ENCODE peak calls at places on chromosome 2, in seven cellular contexts. B, K, J, M, T, L and N are unnamed samples.
A peak's percentile ranks its signal among the peaks of the same experiment; 100 is the strongest.

GRCh38 chr2:168457177-168457905 is 1.3 kb downstream of the CERS6 start:
- DNase-seq in B (no peak), K (no peak), J (no peak), M (no peak), T (no peak), L (no peak), N (no peak)

GRCh38 chr2:98484121-98484557 is 39.5 kb downstream of the INPP4A start:
- DNase-seq in B (no peak), K (peak; percentile 77), J (no peak), M (no peak), T (no peak), L (no peak), N (no peak)

GRCh38 chr2:150681120-150681796 is 193.8 kb upstream of the RND3 start:
- DNase-seq in B (no peak), K (no peak), J (no peak), M (no peak), T (peak; percentile 88), L (no peak), N (no peak)

GRCh38 chr2:46716806-46717732 is 198.5 kb downstream of the MCFD2 start:
- DNase-seq in B (no peak), K (no peak), J (peak; percentile 47), M (no peak), T (no peak), L (no peak), N (no peak)

GRCh38 chr2:100786297-100786658 is 33.7 kb upstream of the NPAS2 start:
- DNase-seq in B (peak; percentile 48), K (peak; percentile 38), J (no peak), M (peak; percentile 58), T (peak; percentile 55), L (no peak), N (no peak)

GRCh38 chr2:197809064-197809463 is 4.7 kb downstream of the PLCL1 start:
- DNase-seq in B (no peak), K (no peak), J (no peak), M (no peak), T (no peak), L (no peak), N (no peak)

GRCh38 chr2:68643011-68643873 is at the start of gene PROKR1:
- DNase-seq in B (peak; percentile 11), K (peak; percentile 37), J (peak; percentile 50), M (peak; percentile 58), T (no peak), L (peak; percentile 70), N (peak; percentile 72)

GRCh38 chr2:240195316-240195861 is 54.9 kb upstream of the OTOS start:
- DNase-seq in B (no peak), K (no peak), J (no peak), M (no peak), T (no peak), L (no peak), N (no peak)

GRCh38 chr2:201363857-201364560 is 6.9 kb upstream of the FLACC1 start:
- DNase-seq in B (no peak), K (no peak), J (peak; percentile 31), M (no peak), T (peak; percentile 15), L (no peak), N (no peak)

GRCh38 chr2:217858519-217859466 is 144.0 kb downstream of the TNS1 start:
- DNase-seq in B (peak; percentile 75), K (peak; percentile 49), J (no peak), M (peak; percentile 90), T (peak; percentile 68), L (no peak), N (peak; percentile 89)